ENCODE peak calls at places on chromosomes 2 and 18, in four cellular contexts. D, W, R and X are unnamed samples.
A peak's percentile ranks its signal among the peaks of the same experiment; 100 is the strongest.

GRCh38 chr2:182816856-182817255 is 49.6 kb downstream of the FRZB start:
- DNase-seq in D (peak; percentile 13), W (no peak), R (no peak), X (no peak)

GRCh38 chr2:122172812-122173211 is 417.4 kb downstream of the TSN start:
- DNase-seq in D (peak; percentile 3), W (no peak), R (no peak), X (no peak)

GRCh38 chr18:59730896-59731295 is 33.7 kb upstream of the CCBE1 start:
- DNase-seq in D (no peak), W (no peak), R (no peak), X (no peak)

GRCh38 chr2:27209621-27210401 is 2.0 kb upstream of the ATRAID start:
- DNase-seq in D (no peak), W (no peak), R (peak; percentile 41), X (peak; percentile 14)

GRCh38 chr2:214465386-214466146 is 54.7 kb downstream of the VWC2L start:
- DNase-seq in D (peak; percentile 71), W (no peak), R (peak; percentile 23), X (no peak)

GRCh38 chr2:205792908-205793307 is 110.6 kb downstream of the NRP2 start:
- DNase-seq in D (no peak), W (no peak), R (no peak), X (no peak)

GRCh38 chr2:236156860-236157194 is 11.4 kb downstream of the GBX2 start:
- DNase-seq in D (no peak), W (no peak), R (no peak), X (no peak)

GRCh38 chr18:8426401-8426800 is 182.8 kb upstream of the RAB12 start:
- DNase-seq in D (no peak), W (peak; percentile 16), R (no peak), X (peak; percentile 12)

GRCh38 chr2:102107741-102108070 is 34.8 kb upstream of the IL1R1 start:
- DNase-seq in D (peak; percentile 84), W (no peak), R (no peak), X (no peak)

GRCh38 chr2:7988440-7988839 is 693.4 kb upstream of the ID2 start:
- DNase-seq in D (no peak), W (no peak), R (no peak), X (no peak)
- H3K9me2 ChIP-seq in D (no peaks in the 10 kb centered on the region), W (no peaks in the 10 kb centered on the region), R (no peaks in the 10 kb centered on the region), X (no peaks in the 10 kb centered on the region)

GRCh38 chr2:128639693-128640092 is 321.0 kb upstream of the HS6ST1 start:
- DNase-seq in D (peak; percentile 14), W (no peak), R (no peak), X (no peak)
- H3K9me2 ChIP-seq in D (no peaks in the 10 kb centered on the region), W (no peaks in the 10 kb centered on the region), R (no peaks in the 10 kb centered on the region), X (no peaks in the 10 kb centered on the region)

GRCh38 chr2:128638311-128638710 is 319.6 kb upstream of the HS6ST1 start:
- DNase-seq in D (no peak), W (no peak), R (no peak), X (no peak)

GRCh38 chr2:128640166-128640846 is 321.6 kb upstream of the HS6ST1 start:
- DNase-seq in D (peak; percentile 14), W (no peak), R (no peak), X (no peak)

GRCh38 chr2:128637481-128638155 is 318.9 kb upstream of the HS6ST1 start:
- DNase-seq in D (peak; percentile 30), W (no peak), R (no peak), X (no peak)

GRCh38 chr2:128640847-128641360 is 322.2 kb upstream of the HS6ST1 start:
- DNase-seq in D (no peak), W (no peak), R (no peak), X (no peak)

DNA sequence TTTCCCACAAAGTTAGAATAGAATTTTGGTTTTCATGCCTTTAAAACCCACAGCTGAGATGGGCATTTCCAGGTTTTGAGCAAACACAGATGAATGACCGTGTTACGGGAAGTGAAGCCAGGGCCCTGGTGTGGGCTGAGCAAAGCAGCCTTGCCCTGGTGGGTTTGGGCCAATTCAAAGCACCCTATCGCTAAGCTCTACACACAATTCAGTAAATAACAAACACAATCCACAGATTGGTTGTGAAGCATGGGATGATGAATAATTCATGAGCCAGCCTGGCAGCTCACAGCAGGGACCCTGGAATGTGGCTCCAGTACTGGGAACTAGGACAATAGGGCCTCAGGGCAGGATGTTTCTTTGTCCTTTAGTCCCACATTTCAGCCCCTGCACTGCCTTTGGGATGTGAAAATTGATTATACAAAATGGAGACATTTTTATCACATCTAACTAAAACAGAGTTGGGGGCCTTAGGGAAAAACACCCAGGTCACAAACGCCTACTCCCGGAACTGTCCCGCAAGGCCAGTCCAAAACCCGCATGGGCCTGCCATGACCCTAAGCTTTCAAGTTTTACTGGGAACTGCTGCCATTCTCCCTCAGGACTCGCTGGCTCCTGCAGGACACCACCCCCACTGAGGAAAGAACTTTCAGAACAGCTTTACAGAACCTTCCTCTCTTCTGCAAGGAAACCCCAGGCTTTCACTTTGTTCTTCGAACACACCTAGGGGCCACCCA is 320.2 kb upstream of the HS6ST1 start:
- DNase-seq in D (peak; percentile 70), W (no peak), R (no peak), X (no peak)
- H3K9me2 ChIP-seq in D (no peaks in the 10 kb centered on the region), W (no peaks in the 10 kb centered on the region), R (no peaks in the 10 kb centered on the region), X (no peaks in the 10 kb centered on the region)

GRCh38 chr2:228602277-228602676 is 420.8 kb upstream of the SPHKAP start:
- DNase-seq in D (peak; percentile 36), W (no peak), R (no peak), X (no peak)
- H3K9me2 ChIP-seq in D (peaks cover 5% of the 10 kb centered on the region), W (no peaks in the 10 kb centered on the region), R (no peaks in the 10 kb centered on the region), X (no peaks in the 10 kb centered on the region)

GRCh38 chr2:3692375-3692774 is 11.0 kb upstream of the DCDC2C start:
- DNase-seq in D (peak; percentile 10), W (peak; percentile 51), R (no peak), X (peak; percentile 51)

GRCh38 chr2:3689998-3690748 is 13.2 kb upstream of the DCDC2C start:
- DNase-seq in D (no peak), W (no peak), R (no peak), X (no peak)
- H3K9me2 ChIP-seq in D (no peaks in the 10 kb centered on the region), W (no peaks in the 10 kb centered on the region), R (no peaks in the 10 kb centered on the region), X (no peaks in the 10 kb centered on the region)